ENCODE peak calls at places on chromosomes 5 and 9, in five cellular contexts. A, R, H, Y and L are unnamed samples.

GRCh38 chr5:94024625-94025024 is 283.2 kb upstream of the POU5F2 start:
- DNase-seq in Y (no peak), R (no peak), A (no peak), H (no peak), L (no peak)

GRCh38 chr5:9454012-9454481 is 91.8 kb downstream of the SEMA5A start:
- DNase-seq in A (no peak), Y (no peak), H (no peak), R (peak), L (no peak)

GRCh38 chr5:79621056-79621455 is 8.8 kb downstream of the TENT2 start:
- DNase-seq in R (peak), A (no peak), Y (peak), H (peak), L (no peak)

GRCh38 chr9:40926404-40927259 is 201.8 kb downstream of the FOXD4L6 start:
- DNase-seq in A (no peak), H (no peak), R (no peak), Y (no peak), L (no peak)

GRCh38 chr9:108831496-108832178 is 24.1 kb downstream of the ACTL7B start:
- DNase-seq in Y (no peak), A (no peak), R (peak), H (no peak), L (peak)

GRCh38 chr5:113487411-113487778 is 858 bp downstream of the MCC start:
- DNase-seq in Y (peak), H (no peak), A (no peak), R (no peak), L (no peak)

GRCh38 chr9:3490957-3491356 is 34.8 kb downstream of the RFX3 start:
- DNase-seq in Y (no peak), R (no peak), H (no peak), A (no peak), L (no peak)

GRCh38 chr5:39412995-39413394 is 11.8 kb downstream of the DAB2 start:
- DNase-seq in Y (no peak), R (no peak), H (no peak), A (no peak), L (no peak)